ENCODE peak calls at places on chromosomes 7 and 10, in four cellular contexts. S is K562, F is HepG2, G is GM12878. K is an unnamed sample.

GRCh38 chr10:133028956-133029355 is 58.8 kb upstream of the ADGRA1 start:
- DNase-seq in S (no peak), F (no peak), G (no peak), K (no peak)

GRCh38 chr7:33836797-33837355 is 68.5 kb upstream of the BMPER start:
- DNase-seq in S (peak), F (no peak), G (no peak), K (peak)

GRCh38 chr10:19663344-19663743 is 152.9 kb upstream of the PLXDC2 start:
- DNase-seq in S (no peak), F (no peak), G (no peak), K (no peak)

GRCh38 chr7:113790025-113790424 is 128.8 kb downstream of the PPP1R3A start:
- DNase-seq in S (no peak), F (no peak), G (no peak), K (no peak)

GRCh38 chr7:95687759-95688343 is 84.5 kb upstream of the DYNC1I1 start:
- DNase-seq in S (peak), F (peak), G (no peak), K (peak)

GRCh38 chr7:102300643-102301211 is 14.1 kb downstream of the SH2B2 start:
- DNase-seq in S (no peak), F (no peak), G (no peak), K (no peak)

GRCh38 chr7:131329176-131329570 is 1.5 kb downstream of the MKLN1 start:
- DNase-seq in S (no peak), F (no peak), G (no peak), K (no peak)

GRCh38 chr10:28177944-28178637 is 124.8 kb downstream of the MPP7 start:
- DNase-seq in S (no peak), F (no peak), G (no peak), K (no peak)

GRCh38 chr10:80163741-80164341 is 31.3 kb downstream of the PLAC9 start:
- DNase-seq in S (no peak), F (no peak), G (no peak), K (no peak)

GRCh38 chr10:101545898-101546297 is 42.2 kb downstream of the POLL start:
- DNase-seq in S (peak), F (no peak), G (no peak), K (no peak)

GRCh38 chr7:116172353-116172752 is 38.0 kb upstream of the TES start:
- DNase-seq in S (no peak), F (no peak), G (no peak), K (no peak)

GRCh38 chr7:387132-388022 is 97.4 kb downstream of the FOXL3 start:
- DNase-seq in S (no peak), F (no peak), G (no peak), K (no peak)

GRCh38 chr10:125684583-125684982 is 1.6 kb upstream of the TEX36 start:
- DNase-seq in S (no peak), F (no peak), G (no peak), K (no peak)

GRCh38 chr10:71831646-71832552 is 19.2 kb downstream of the PSAP start:
- DNase-seq in S (no peak), F (no peak), G (no peak), K (no peak)

GRCh38 chr10:20922461-20922860 is 25.4 kb upstream of the NEBL start:
- DNase-seq in S (no peak), F (no peak), G (no peak), K (no peak)

GRCh38 chr10:49187044-49187484 is 1.1 kb downstream of the TMEM273 start:
- DNase-seq in S (no peak), F (no peak), G (no peak), K (no peak)

GRCh38 chr10:62492012-62492869 is 118.1 kb downstream of the ZNF365 start:
- DNase-seq in S (no peak), F (peak), G (peak), K (peak)

GRCh38 chr10:42488416-42488815 is 150.0 kb downstream of the ZNF33B start:
- DNase-seq in S (no peak), F (no peak), G (no peak), K (no peak)
- TF ChIP-seq FOXM1 in S (no peak), F (no peak), G (no peak), K (no peak)

GRCh38 chr10:114632869-114633715 is 25.0 kb downstream of the ABLIM1 start:
- DNase-seq in S (no peak), F (peak), G (no peak), K (peak)
- TF ChIP-seq TARDBP in S (no peak), F (no peak), G (no peak), K (no peak)

DNA sequence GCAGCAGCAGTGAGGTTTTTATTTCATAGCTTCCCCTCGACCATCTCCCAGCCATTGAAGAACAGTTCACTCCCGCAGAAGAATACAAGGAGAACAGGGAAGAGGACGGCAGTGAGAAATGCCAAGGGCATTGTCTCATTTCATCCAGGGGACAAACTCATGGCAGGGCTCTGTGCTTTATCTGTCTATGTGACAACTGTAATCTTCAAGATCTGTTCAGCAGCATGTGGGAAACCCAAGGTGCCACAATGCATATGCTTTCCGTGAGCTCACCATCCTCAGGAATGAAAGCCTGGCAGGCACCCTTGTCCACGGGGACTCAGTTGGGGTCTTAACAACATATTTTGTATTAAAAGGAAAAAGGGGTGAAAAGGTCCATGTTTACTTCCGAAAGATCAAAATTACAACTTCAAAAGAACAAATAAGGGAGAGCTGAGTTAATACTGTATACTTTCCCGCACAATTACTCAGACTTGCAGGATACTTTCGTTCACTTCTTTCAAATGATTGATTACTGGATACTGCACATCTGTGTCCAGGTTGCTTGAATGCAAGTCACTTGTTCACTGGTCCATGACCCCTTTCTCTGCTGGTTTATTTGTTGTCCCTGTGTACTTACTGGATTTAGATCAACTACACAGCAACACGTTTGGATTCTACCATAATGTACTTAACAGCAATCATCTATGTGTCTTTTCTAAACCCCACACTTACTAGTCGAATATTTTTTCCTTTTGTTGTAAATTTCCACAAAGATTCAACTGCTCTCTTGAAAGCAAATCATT is 90.1 kb upstream of the ATP6V0A4 start:
- DNase-seq in S (no peak), F (no peak), G (no peak), K (no peak)
- TF ChIP-seq BHLHE40 in S (no peak), F (no peak), G (no peak), K (no peak)

DNA sequence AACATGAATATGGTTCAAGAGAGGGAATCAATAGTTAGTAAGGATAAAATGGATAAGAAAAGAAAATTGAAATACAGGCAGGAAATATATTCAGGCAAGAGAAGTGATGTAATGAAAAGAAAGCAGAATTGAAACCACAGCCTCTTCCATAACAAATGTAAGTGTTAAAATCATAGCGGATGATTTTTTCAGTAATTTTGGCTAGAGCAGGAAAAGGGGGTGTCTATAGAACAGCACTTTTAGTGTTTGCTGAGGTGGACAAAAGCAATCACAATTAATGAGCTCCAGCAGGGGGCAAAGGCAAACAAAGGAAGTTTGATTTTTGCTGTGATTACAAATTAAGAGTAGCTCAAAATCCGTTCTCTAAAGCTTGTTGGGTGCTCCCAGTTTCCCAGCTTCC is 79.0 kb downstream of the TRIL start:
- DNase-seq in S (no peak), F (no peak), G (no peak), K (no peak)
- TF ChIP-seq FOXM1 in S (no peak), F (no peak), G (no peak), K (no peak)

GRCh38 chr7:2247141-2247985 is 5.3 kb downstream of the NUDT1 start:
- DNase-seq in S (peak), F (no peak), G (no peak), K (peak)
- TF ChIP-seq TARDBP in S (no peak), F (no peak), G (no peak), K (no peak)

GRCh38 chr7:99104631-99105030 is 39.3 kb downstream of the SMURF1 start:
- DNase-seq in S (no peak), F (no peak), G (no peak), K (no peak)

GRCh38 chr7:99102361-99102760 is 41.5 kb downstream of the SMURF1 start:
- DNase-seq in S (no peak), F (no peak), G (no peak), K (no peak)

GRCh38 chr7:99106411-99106810 is 37.5 kb downstream of the SMURF1 start:
- DNase-seq in S (no peak), F (peak), G (no peak), K (no peak)

GRCh38 chr7:99105756-99106155 is 38.2 kb downstream of the SMURF1 start:
- DNase-seq in S (no peak), F (no peak), G (no peak), K (no peak)

GRCh38 chr7:99102809-99103690 is 40.9 kb downstream of the SMURF1 start:
- DNase-seq in S (no peak), F (no peak), G (no peak), K (no peak)
- TF ChIP-seq BHLHE40 in S (no peak), F (no peak), G (no peak), K (no peak)

GRCh38 chr10:52586710-52587109 is 185.9 kb downstream of the MBL2 start:
- DNase-seq in S (no peak), F (no peak), G (no peak), K (no peak)
- TF ChIP-seq FOXM1 in S (no peak), F (no peak), G (no peak), K (no peak)

GRCh38 chr7:5869691-5870090 is 10.9 kb upstream of the OCM start:
- DNase-seq in S (no peak), F (no peak), G (no peak), K (no peak)
- TF ChIP-seq TARDBP in S (no peak), F (no peak), G (no peak), K (no peak)

GRCh38 chr10:23171232-23171876 is 20.8 kb upstream of the PTF1A start:
- DNase-seq in S (peak), F (no peak), G (no peak), K (peak)
- TF ChIP-seq BHLHE40 in S (no peak), F (no peak), G (no peak), K (no peak)